ENCODE peak calls at places on chromosome 12, in ten cellular contexts. X is GM12865; W is bronchial epithelial cell; Q is BE2C; G is stimulated activated CD4-positive, alpha-beta T cell treated with anti-CD3 and anti-CD28 coated beads, Interleukin-1b, Interleukin-23, amount 100 ng/mL, for 1 hour; Y is OCI-LY7; L is nephron progenitor cell; H is T-cell; E is dorsolateral prefrontal cortex; J is sciatic nerve. U is an unnamed sample.

GRCh38 chr12:128754275-128754674 is 69.5 kb downstream of the SLC15A4 start:
- DNase-seq in X (peak; percentile 39), J (no peak), L (no peak), W (peak; percentile 44), E (no peak), G (no peak), H (no peak), Q (no peak), Y (no peak), U (no peak)

GRCh38 chr12:6224550-6224949 is 24.4 kb downstream of the CD9 start:
- DNase-seq in Y (peak; percentile 30), G (no peak), H (no peak), W (peak; percentile 75), L (no peak), X (no peak), E (peak; percentile 83), J (peak; percentile 77), Q (peak; percentile 55), U (no peak)

GRCh38 chr12:128818065-128819022 is 5.4 kb downstream of the SLC15A4 start:
- DNase-seq in Y (peak; percentile 54), H (no peak), J (no peak), X (peak; percentile 83), E (no peak), W (peak; percentile 49), G (no peak), Q (no peak), L (no peak), U (no peak)

GRCh38 chr12:111846016-111846415 is 4.0 kb downstream of the MAPKAPK5 start:
- DNase-seq in G (no peak), Y (no peak), H (no peak), L (no peak), X (no peak), J (no peak), E (no peak), Q (no peak), W (no peak), U (no peak)

GRCh38 chr12:75709474-75709873 is 198.1 kb upstream of the KRR1 start:
- DNase-seq in X (no peak), Y (no peak), W (no peak), G (no peak), E (no peak), Q (no peak), J (no peak), L (no peak), H (no peak), U (no peak)

GRCh38 chr12:57637364-57637763 is 4.4 kb upstream of the B4GALNT1 start:
- DNase-seq in H (no peak), Q (no peak), J (no peak), X (no peak), E (no peak), W (no peak), G (no peak), L (no peak), Y (peak; percentile 20), U (no peak)

GRCh38 chr12:12720637-12721250 is 3.6 kb downstream of the CDKN1B start:
- DNase-seq in J (no peak), Y (no peak), E (no peak), Q (no peak), L (no peak), G (no peak), W (no peak), X (no peak), H (no peak), U (no peak)

GRCh38 chr12:51077930-51078329 is 5.5 kb downstream of the CSRNP2 start:
- DNase-seq in Q (no peak), L (no peak), E (peak; percentile 56), W (no peak), G (no peak), J (no peak), H (no peak), X (no peak), Y (peak; percentile 13), U (no peak)

GRCh38 chr12:46886541-46887041 is 60.8 kb upstream of the SLC38A4 start:
- DNase-seq in X (no peak), E (no peak), G (no peak), Q (no peak), L (no peak), H (no peak), J (no peak), Y (no peak), W (peak; percentile 17), U (no peak)

GRCh38 chr12:91741932-91742331 is 403.7 kb downstream of the BTG1 start:
- DNase-seq in E (no peak), X (no peak), Q (no peak), Y (no peak), L (no peak), W (no peak), G (no peak), H (no peak), J (no peak), U (no peak)

GRCh38 chr12:55719371-55719770 is 822 bp upstream of the RDH5 start:
- DNase-seq in X (no peak), Y (no peak), L (no peak), H (no peak), J (no peak), Q (no peak), G (no peak), W (no peak), E (no peak), U (no peak)

GRCh38 chr12:26435005-26435404 is 239.6 kb downstream of the SSPN start:
- DNase-seq in E (no peak), L (no peak), Y (no peak), J (no peak), X (no peak), G (no peak), H (no peak), Q (no peak), W (no peak), U (no peak)

GRCh38 chr12:84986586-84986985 is 49.5 kb downstream of the TSPAN19 start:
- DNase-seq in Q (no peak), J (no peak), G (no peak), X (no peak), H (no peak), L (no peak), W (no peak), Y (no peak), E (no peak), U (no peak)

GRCh38 chr12:12182926-12183325 is 83.9 kb downstream of the LRP6 start:
- DNase-seq in H (no peak), E (no peak), L (no peak), J (no peak), Y (no peak), X (no peak), W (no peak), G (no peak), Q (no peak), U (no peak)

GRCh38 chr12:510071-510825 is 50.5 kb downstream of the B4GALNT3 start:
- DNase-seq in Y (no peak), Q (no peak), L (no peak), H (no peak), J (no peak), W (peak; percentile 74), G (no peak), E (no peak), X (no peak), U (no peak)

GRCh38 chr12:14948672-14949071 is 10.3 kb upstream of the ERP27 start:
- DNase-seq in X (peak; percentile 95), E (no peak), W (peak; percentile 73), Q (peak; percentile 37), J (no peak), L (no peak), H (peak; percentile 71), Y (peak; percentile 92), G (no peak), U (no peak)

GRCh38 chr12:92648242-92649031 is 54.4 kb upstream of the PLEKHG7 start:
- DNase-seq in H (no peak), J (no peak), Q (no peak), G (no peak), W (peak; percentile 45), L (no peak), E (no peak), Y (no peak), X (no peak), U (no peak)

GRCh38 chr12:89064780-89065179 is 287.5 kb downstream of the DUSP6 start:
- DNase-seq in W (peak; percentile 96), X (no peak), H (no peak), J (no peak), E (no peak), L (no peak), Q (no peak), Y (no peak), G (no peak), U (no peak)

GRCh38 chr12:10400829-10401228 is 8.7 kb downstream of the KLRC4 start:
- DNase-seq in G (no peak), L (no peak), J (no peak), X (no peak), Y (no peak), E (no peak), Q (no peak), W (no peak), H (no peak), U (no peak)

GRCh38 chr12:27595231-27595642 is 71.2 kb downstream of the PPFIBP1 start:
- DNase-seq in G (no peak), W (no peak), J (no peak), Y (no peak), L (peak; percentile 9), Q (no peak), E (peak; percentile 50), X (no peak), H (no peak), U (no peak)

U was measured in K562.